ENCODE peak calls at places on chromosome 9, in six cellular contexts. One of them, this sample, is unnamed.

GRCh38 chr9:37027582-37028424 is 6.3 kb downstream of the PAX5 start:
- DNase-seq in GM12878: peak
- DNase-seq in A549: peak
- DNase-seq in SK-N-SH: peak
- DNase-seq in K562: peak
- DNase-seq in HepG2: peak
- DNase-seq in this sample: peak

GRCh38 chr9:77892171-77892570 is 139.4 kb downstream of the GNAQ start:
- DNase-seq in GM12878: peak
- DNase-seq in A549: no peak
- DNase-seq in SK-N-SH: no peak
- DNase-seq in K562: no peak
- DNase-seq in HepG2: no peak
- DNase-seq in this sample: no peak

GRCh38 chr9:119834064-119834620 is 464.9 kb upstream of the BRINP1 start:
- DNase-seq in GM12878: no peak
- DNase-seq in A549: no peak
- DNase-seq in SK-N-SH: no peak
- DNase-seq in K562: no peak
- DNase-seq in HepG2: no peak
- DNase-seq in this sample: no peak

GRCh38 chr9:35690447-35691324 is 961 bp upstream of the TPM2 start:
- DNase-seq in GM12878: no peak
- DNase-seq in A549: peak
- DNase-seq in SK-N-SH: peak
- DNase-seq in K562: peak
- DNase-seq in HepG2: no peak
- DNase-seq in this sample: peak

GRCh38 chr9:94805585-94805984 is 79.1 kb downstream of the AOPEP start:
- DNase-seq in GM12878: peak
- DNase-seq in A549: peak
- DNase-seq in SK-N-SH: peak
- DNase-seq in K562: no peak
- DNase-seq in HepG2: no peak
- DNase-seq in this sample: peak

GRCh38 chr9:17627641-17628040 is 48.8 kb downstream of the SH3GL2 start:
- DNase-seq in GM12878: no peak
- DNase-seq in A549: no peak
- DNase-seq in SK-N-SH: no peak
- DNase-seq in K562: no peak
- DNase-seq in HepG2: no peak
- DNase-seq in this sample: peak

GRCh38 chr9:69542942-69543704 is 129.0 kb downstream of the APBA1 start:
- DNase-seq in GM12878: no peak
- DNase-seq in A549: no peak
- DNase-seq in SK-N-SH: peak
- DNase-seq in K562: no peak
- DNase-seq in HepG2: no peak
- DNase-seq in this sample: no peak

GRCh38 chr9:34606190-34606589 is 5.7 kb downstream of the RPP25L start:
- DNase-seq in GM12878: no peak
- DNase-seq in A549: no peak
- DNase-seq in SK-N-SH: no peak
- DNase-seq in K562: peak
- DNase-seq in HepG2: no peak
- DNase-seq in this sample: no peak

GRCh38 chr9:89497978-89498844 is at the start of gene SEMA4D:
- DNase-seq in GM12878: no peak
- DNase-seq in A549: peak
- DNase-seq in SK-N-SH: peak
- DNase-seq in K562: peak
- DNase-seq in HepG2: no peak
- DNase-seq in this sample: peak

GRCh38 chr9:76415731-76416130 is 21.5 kb upstream of the RFK start:
- DNase-seq in GM12878: no peak
- DNase-seq in A549: no peak
- DNase-seq in SK-N-SH: no peak
- DNase-seq in K562: no peak
- DNase-seq in HepG2: no peak
- DNase-seq in this sample: no peak

GRCh38 chr9:87581513-87581912 is 83.8 kb downstream of the DAPK1 start:
- DNase-seq in GM12878: no peak
- DNase-seq in A549: no peak
- DNase-seq in SK-N-SH: no peak
- DNase-seq in K562: peak
- DNase-seq in HepG2: no peak
- DNase-seq in this sample: no peak

GRCh38 chr9:126667190-126668055 is 53.7 kb downstream of the LMX1B start:
- DNase-seq in GM12878: no peak
- DNase-seq in A549: no peak
- DNase-seq in SK-N-SH: peak
- DNase-seq in K562: no peak
- DNase-seq in HepG2: no peak
- DNase-seq in this sample: no peak

GRCh38 chr9:83572524-83572923 is 34.3 kb upstream of the FRMD3 start:
- DNase-seq in GM12878: no peak
- DNase-seq in A549: no peak
- DNase-seq in SK-N-SH: no peak
- DNase-seq in K562: no peak
- DNase-seq in HepG2: no peak
- DNase-seq in this sample: no peak

GRCh38 chr9:105088088-105088487 is 156.4 kb upstream of the SLC44A1 start:
- DNase-seq in GM12878: no peak
- DNase-seq in A549: no peak
- DNase-seq in SK-N-SH: no peak
- DNase-seq in K562: no peak
- DNase-seq in HepG2: no peak
- DNase-seq in this sample: no peak

GRCh38 chr9:83034587-83034986 is 28.4 kb downstream of the RASEF start:
- DNase-seq in GM12878: no peak
- DNase-seq in A549: no peak
- DNase-seq in SK-N-SH: no peak
- DNase-seq in K562: no peak
- DNase-seq in HepG2: no peak
- DNase-seq in this sample: peak

GRCh38 chr9:76580188-76580587 is 121.2 kb downstream of the GCNT1 start:
- DNase-seq in GM12878: no peak
- DNase-seq in A549: no peak
- DNase-seq in SK-N-SH: no peak
- DNase-seq in K562: no peak
- DNase-seq in HepG2: no peak
- DNase-seq in this sample: no peak

GRCh38 chr9:10876333-10876732 is 263.5 kb upstream of the PTPRD start:
- DNase-seq in GM12878: no peak
- DNase-seq in A549: no peak
- DNase-seq in SK-N-SH: no peak
- DNase-seq in K562: no peak
- DNase-seq in HepG2: no peak
- DNase-seq in this sample: no peak

GRCh38 chr9:128863647-128864046 is 18.1 kb downstream of the KYAT1 start:
- DNase-seq in GM12878: peak
- DNase-seq in A549: peak
- DNase-seq in SK-N-SH: peak
- DNase-seq in K562: peak
- DNase-seq in HepG2: peak
- DNase-seq in this sample: peak

GRCh38 chr9:110919609-110920008 is 118.7 kb downstream of the LPAR1 start:
- DNase-seq in GM12878: no peak
- DNase-seq in A549: peak
- DNase-seq in SK-N-SH: no peak
- DNase-seq in K562: no peak
- DNase-seq in HepG2: no peak
- DNase-seq in this sample: peak

GRCh38 chr9:28762167-28762566 is 1188.9 kb upstream of the C9orf72 start:
- DNase-seq in GM12878: no peak
- DNase-seq in A549: no peak
- DNase-seq in SK-N-SH: no peak
- DNase-seq in K562: no peak
- DNase-seq in HepG2: no peak
- DNase-seq in this sample: no peak

GRCh38 chr9:127776919-127777280 is 1.6 kb downstream of the SH2D3C start:
- DNase-seq in GM12878: no peak
- DNase-seq in A549: no peak
- DNase-seq in SK-N-SH: no peak
- DNase-seq in K562: no peak
- DNase-seq in HepG2: no peak
- DNase-seq in this sample: no peak

GRCh38 chr9:8400378-8400777 is 600.8 kb upstream of the DMAC1 start:
- DNase-seq in GM12878: no peak
- DNase-seq in A549: no peak
- DNase-seq in SK-N-SH: no peak
- DNase-seq in K562: no peak
- DNase-seq in HepG2: no peak
- DNase-seq in this sample: no peak

GRCh38 chr9:91908746-91909145 is 41.3 kb downstream of the ROR2 start:
- DNase-seq in GM12878: no peak
- DNase-seq in A549: no peak
- DNase-seq in SK-N-SH: no peak
- DNase-seq in K562: no peak
- DNase-seq in HepG2: no peak
- DNase-seq in this sample: peak

GRCh38 chr9:97941323-97941722 is 3.4 kb upstream of the HEMGN start:
- DNase-seq in GM12878: no peak
- DNase-seq in A549: no peak
- DNase-seq in SK-N-SH: no peak
- DNase-seq in K562: no peak
- DNase-seq in HepG2: no peak
- DNase-seq in this sample: no peak

DNA sequence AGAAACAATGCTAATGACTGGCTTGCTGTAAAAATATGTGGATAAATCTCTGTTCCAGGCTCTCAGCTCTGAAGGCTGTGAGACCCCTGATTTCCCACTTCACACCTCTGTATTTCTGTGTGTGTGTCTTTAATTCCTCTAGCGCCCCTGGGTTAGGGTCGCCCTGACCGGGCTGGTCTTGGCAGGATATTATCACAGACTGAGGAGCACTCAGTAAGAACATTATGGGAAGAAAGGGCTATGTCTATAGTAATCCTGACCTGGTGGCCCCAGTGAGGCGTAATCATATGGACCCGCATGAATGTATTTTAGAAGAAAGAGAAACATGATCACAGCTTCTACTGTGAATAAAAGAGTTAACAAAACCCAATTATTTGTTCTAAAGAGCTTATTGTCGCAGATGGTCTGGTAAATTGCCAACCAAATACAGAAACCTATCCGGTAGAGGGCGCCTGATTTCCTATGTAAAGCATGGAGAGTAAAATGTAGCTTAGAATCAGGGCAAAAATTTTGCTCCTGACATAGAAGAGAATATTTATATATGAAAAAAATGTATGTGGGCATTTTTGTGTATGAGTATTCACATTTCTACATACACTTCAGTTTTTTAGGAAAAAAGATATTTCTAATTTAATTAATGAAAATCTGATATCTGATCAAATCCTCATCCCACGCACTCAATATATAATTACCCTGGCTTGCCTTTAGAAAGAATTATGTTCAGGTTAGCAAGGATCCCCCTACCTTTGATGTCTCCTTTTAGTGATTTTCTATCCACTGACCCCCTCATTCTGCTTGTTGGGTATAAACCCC is 5.8 kb upstream of the IFNA1 start:
- DNase-seq in GM12878: no peak
- DNase-seq in A549: peak
- DNase-seq in SK-N-SH: peak
- DNase-seq in K562: no peak
- DNase-seq in HepG2: peak
- DNase-seq in this sample: peak
- TF ChIP-seq SMC3 in GM12878: peak
- TF ChIP-seq SMC3 in A549: peak
- TF ChIP-seq SMC3 in SK-N-SH: peak
- TF ChIP-seq SMC3 in K562: no peak
- TF ChIP-seq SMC3 in HepG2: no peak
- TF ChIP-seq SMC3 in this sample: peak

GRCh38 chr9:130465383-130466096 is 20.8 kb downstream of the ASS1 start:
- DNase-seq in GM12878: no peak
- DNase-seq in A549: no peak
- DNase-seq in SK-N-SH: no peak
- DNase-seq in K562: no peak
- DNase-seq in HepG2: no peak
- DNase-seq in this sample: no peak
- TF ChIP-seq SMC3 in GM12878: no peak
- TF ChIP-seq SMC3 in A549: no peak
- TF ChIP-seq SMC3 in SK-N-SH: no peak
- TF ChIP-seq SMC3 in K562: no peak
- TF ChIP-seq SMC3 in HepG2: no peak
- TF ChIP-seq SMC3 in this sample: no peak

GRCh38 chr9:136255166-136255538 is 9.5 kb upstream of the QSOX2 start:
- DNase-seq in GM12878: no peak
- DNase-seq in A549: no peak
- DNase-seq in SK-N-SH: no peak
- DNase-seq in K562: peak
- DNase-seq in HepG2: peak
- DNase-seq in this sample: peak
- TF ChIP-seq SMC3 in GM12878: no peak
- TF ChIP-seq SMC3 in A549: no peak
- TF ChIP-seq SMC3 in SK-N-SH: no peak
- TF ChIP-seq SMC3 in K562: no peak
- TF ChIP-seq SMC3 in HepG2: no peak
- TF ChIP-seq SMC3 in this sample: no peak

GRCh38 chr9:38090170-38090569 is 21.1 kb upstream of the SHB start:
- DNase-seq in GM12878: no peak
- DNase-seq in A549: no peak
- DNase-seq in SK-N-SH: no peak
- DNase-seq in K562: no peak
- DNase-seq in HepG2: no peak
- DNase-seq in this sample: no peak
- TF ChIP-seq SMC3 in GM12878: no peak
- TF ChIP-seq SMC3 in A549: no peak
- TF ChIP-seq SMC3 in SK-N-SH: no peak
- TF ChIP-seq SMC3 in K562: no peak
- TF ChIP-seq SMC3 in HepG2: no peak
- TF ChIP-seq SMC3 in this sample: no peak

GRCh38 chr9:109176963-109177362 is 9.9 kb upstream of the FRRS1L start:
- DNase-seq in GM12878: no peak
- DNase-seq in A549: no peak
- DNase-seq in SK-N-SH: no peak
- DNase-seq in K562: no peak
- DNase-seq in HepG2: no peak
- DNase-seq in this sample: no peak
- TF ChIP-seq SMC3 in GM12878: no peak
- TF ChIP-seq SMC3 in A549: no peak
- TF ChIP-seq SMC3 in SK-N-SH: no peak
- TF ChIP-seq SMC3 in K562: no peak
- TF ChIP-seq SMC3 in HepG2: no peak
- TF ChIP-seq SMC3 in this sample: no peak